ENCODE peak calls at places on chromosomes 5 and 9, in seven cellular contexts. One of them, this sample, is unnamed.

GRCh38 chr5:178471666-178472065 is 118.5 kb downstream of the COL23A1 start:
- DNase-seq in GM12865: no peak
- DNase-seq in fibroblast of pulmonary artery: no peak
- DNase-seq in AG04450: no peak
- DNase-seq in ascending aorta: no peak
- DNase-seq in OCI-LY7: no peak
- DNase-seq in gastrocnemius medialis: no peak
- DNase-seq in this sample: no peak

GRCh38 chr9:94927048-94927761 is 200.7 kb downstream of the AOPEP start:
- DNase-seq in GM12865: no peak
- DNase-seq in fibroblast of pulmonary artery: no peak
- DNase-seq in AG04450: no peak
- DNase-seq in ascending aorta: no peak
- DNase-seq in OCI-LY7: no peak
- DNase-seq in gastrocnemius medialis: no peak
- DNase-seq in this sample: no peak

GRCh38 chr9:133741716-133742115 is 3.6 kb upstream of the SARDH start:
- DNase-seq in GM12865: no peak
- DNase-seq in fibroblast of pulmonary artery: no peak
- DNase-seq in AG04450: no peak
- DNase-seq in ascending aorta: no peak
- DNase-seq in OCI-LY7: no peak
- DNase-seq in gastrocnemius medialis: no peak
- DNase-seq in this sample: no peak

GRCh38 chr5:154442801-154443200 is 3.0 kb upstream of the SAP30L start:
- DNase-seq in GM12865: no peak
- DNase-seq in fibroblast of pulmonary artery: no peak
- DNase-seq in AG04450: no peak
- DNase-seq in ascending aorta: no peak
- DNase-seq in OCI-LY7: no peak
- DNase-seq in gastrocnemius medialis: no peak
- DNase-seq in this sample: peak; percentile 93

GRCh38 chr9:107486674-107487520 is 2.7 kb downstream of the KLF4 start:
- DNase-seq in GM12865: no peak
- DNase-seq in fibroblast of pulmonary artery: no peak
- DNase-seq in AG04450: no peak
- DNase-seq in ascending aorta: no peak
- DNase-seq in OCI-LY7: no peak
- DNase-seq in gastrocnemius medialis: no peak
- DNase-seq in this sample: no peak

GRCh38 chr5:1831677-1832313 is 30.6 kb downstream of the NDUFS6 start:
- DNase-seq in GM12865: no peak
- DNase-seq in fibroblast of pulmonary artery: no peak
- DNase-seq in AG04450: no peak
- DNase-seq in ascending aorta: no peak
- DNase-seq in OCI-LY7: no peak
- DNase-seq in gastrocnemius medialis: no peak
- DNase-seq in this sample: no peak

GRCh38 chr9:94300470-94301301 is 27.8 kb downstream of the NUTM2F start:
- DNase-seq in GM12865: no peak
- DNase-seq in fibroblast of pulmonary artery: no peak
- DNase-seq in AG04450: no peak
- DNase-seq in ascending aorta: no peak
- DNase-seq in OCI-LY7: no peak
- DNase-seq in gastrocnemius medialis: no peak
- DNase-seq in this sample: peak; percentile 37

GRCh38 chr9:88905506-88905905 is 85.8 kb upstream of the S1PR3 start:
- DNase-seq in GM12865: no peak
- DNase-seq in fibroblast of pulmonary artery: no peak
- DNase-seq in AG04450: no peak
- DNase-seq in ascending aorta: no peak
- DNase-seq in OCI-LY7: no peak
- DNase-seq in gastrocnemius medialis: no peak
- DNase-seq in this sample: no peak

GRCh38 chr5:135448796-135449507 is 1.8 kb upstream of the DCANP1 start:
- DNase-seq in GM12865: no peak
- DNase-seq in fibroblast of pulmonary artery: no peak
- DNase-seq in AG04450: no peak
- DNase-seq in ascending aorta: no peak
- DNase-seq in OCI-LY7: no peak
- DNase-seq in gastrocnemius medialis: no peak
- DNase-seq in this sample: no peak

GRCh38 chr5:31495336-31495735 is 36.6 kb downstream of the DROSHA start:
- DNase-seq in GM12865: no peak
- DNase-seq in fibroblast of pulmonary artery: no peak
- DNase-seq in AG04450: no peak
- DNase-seq in ascending aorta: no peak
- DNase-seq in OCI-LY7: no peak
- DNase-seq in gastrocnemius medialis: no peak
- DNase-seq in this sample: no peak

GRCh38 chr5:24823625-24824024 is 178.8 kb upstream of the CDH10 start:
- DNase-seq in GM12865: no peak
- DNase-seq in fibroblast of pulmonary artery: no peak
- DNase-seq in AG04450: no peak
- DNase-seq in ascending aorta: no peak
- DNase-seq in OCI-LY7: no peak
- DNase-seq in gastrocnemius medialis: no peak
- DNase-seq in this sample: peak; percentile 15

GRCh38 chr5:4089087-4089486 is 493.5 kb downstream of the IRX1 start:
- DNase-seq in GM12865: no peak
- DNase-seq in fibroblast of pulmonary artery: no peak
- DNase-seq in AG04450: no peak
- DNase-seq in ascending aorta: no peak
- DNase-seq in OCI-LY7: no peak
- DNase-seq in gastrocnemius medialis: no peak
- DNase-seq in this sample: no peak

GRCh38 chr9:2765250-2765880 is 48.1 kb downstream of the KCNV2 start:
- DNase-seq in GM12865: no peak
- DNase-seq in fibroblast of pulmonary artery: no peak
- DNase-seq in AG04450: no peak
- DNase-seq in ascending aorta: no peak
- DNase-seq in OCI-LY7: no peak
- DNase-seq in gastrocnemius medialis: no peak
- DNase-seq in this sample: peak; percentile 52

GRCh38 chr5:142491260-142491659 is 166.4 kb upstream of the SPRY4 start:
- DNase-seq in GM12865: no peak
- DNase-seq in fibroblast of pulmonary artery: no peak
- DNase-seq in AG04450: no peak
- DNase-seq in ascending aorta: no peak
- DNase-seq in OCI-LY7: no peak
- DNase-seq in gastrocnemius medialis: no peak
- DNase-seq in this sample: no peak

GRCh38 chr9:18362901-18363685 is 110.9 kb upstream of the ADAMTSL1 start:
- DNase-seq in GM12865: no peak
- DNase-seq in fibroblast of pulmonary artery: peak; percentile 33
- DNase-seq in AG04450: peak; percentile 47
- DNase-seq in ascending aorta: no peak
- DNase-seq in OCI-LY7: peak; percentile 57
- DNase-seq in gastrocnemius medialis: no peak
- DNase-seq in this sample: no peak

GRCh38 chr5:173314166-173314952 is 13.9 kb downstream of the STC2 start:
- DNase-seq in GM12865: no peak
- DNase-seq in fibroblast of pulmonary artery: no peak
- DNase-seq in AG04450: no peak
- DNase-seq in ascending aorta: no peak
- DNase-seq in OCI-LY7: no peak
- DNase-seq in gastrocnemius medialis: no peak
- DNase-seq in this sample: no peak

GRCh38 chr5:23457780-23458179 is 49.6 kb upstream of the PRDM9 start:
- DNase-seq in GM12865: no peak
- DNase-seq in fibroblast of pulmonary artery: no peak
- DNase-seq in AG04450: no peak
- DNase-seq in ascending aorta: no peak
- DNase-seq in OCI-LY7: no peak
- DNase-seq in gastrocnemius medialis: no peak
- DNase-seq in this sample: no peak

DNA sequence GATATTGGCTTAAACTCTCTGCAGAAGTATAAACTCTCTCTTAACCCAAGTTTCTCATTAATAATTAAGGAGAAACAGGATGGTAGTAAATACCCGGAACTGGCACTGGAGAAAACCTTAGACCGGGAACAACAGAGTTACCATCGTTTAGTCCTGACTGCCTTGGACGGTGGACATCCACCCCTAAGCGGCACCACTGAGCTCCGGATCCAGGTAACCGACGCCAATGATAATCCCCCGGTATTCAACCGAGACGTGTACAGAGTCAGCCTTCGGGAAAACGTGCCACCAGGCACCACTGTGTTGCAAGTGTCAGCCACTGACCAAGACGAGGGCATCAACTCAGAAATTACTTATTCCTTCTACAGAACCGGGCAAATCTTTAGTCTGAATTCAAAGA is 861 bp downstream of the PCDHGB5 start:
- DNase-seq in GM12865: no peak
- DNase-seq in fibroblast of pulmonary artery: no peak
- DNase-seq in AG04450: no peak
- DNase-seq in ascending aorta: no peak
- DNase-seq in OCI-LY7: no peak
- DNase-seq in gastrocnemius medialis: no peak
- DNase-seq in this sample: no peak
- TF ChIP-seq CTCF in GM12865: no peak
- TF ChIP-seq CTCF in fibroblast of pulmonary artery: no peak
- TF ChIP-seq CTCF in AG04450: no peak
- TF ChIP-seq CTCF in ascending aorta: no peak
- TF ChIP-seq CTCF in OCI-LY7: no peak
- TF ChIP-seq CTCF in gastrocnemius medialis: no peak
- TF ChIP-seq CTCF in this sample: no peak

DNA sequence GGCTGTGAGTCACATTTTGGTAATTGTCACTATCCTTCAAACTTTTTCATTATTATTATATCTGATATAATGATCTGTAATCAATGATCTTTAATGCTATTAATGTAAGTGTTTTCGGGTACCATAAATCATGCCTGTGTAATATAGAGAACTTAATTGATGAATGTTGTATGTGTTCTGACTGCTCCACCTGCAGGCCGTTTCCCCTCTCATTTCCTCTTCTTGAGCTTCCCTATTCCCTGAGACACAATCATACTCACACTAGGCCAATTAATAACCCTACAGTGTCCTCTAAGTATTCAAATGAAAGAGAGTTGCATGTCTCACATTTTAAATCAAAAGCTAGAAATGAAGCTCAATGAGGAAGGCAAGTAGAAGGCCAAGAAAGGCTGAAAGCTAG is 420.9 kb upstream of the SGCD start:
- DNase-seq in GM12865: no peak
- DNase-seq in fibroblast of pulmonary artery: no peak
- DNase-seq in AG04450: no peak
- DNase-seq in ascending aorta: no peak
- DNase-seq in OCI-LY7: peak; percentile 1
- DNase-seq in gastrocnemius medialis: no peak
- DNase-seq in this sample: no peak
- TF ChIP-seq CTCF in GM12865: no peak
- TF ChIP-seq CTCF in fibroblast of pulmonary artery: no peak
- TF ChIP-seq CTCF in AG04450: no peak
- TF ChIP-seq CTCF in ascending aorta: no peak
- TF ChIP-seq CTCF in OCI-LY7: no peak
- TF ChIP-seq CTCF in gastrocnemius medialis: no peak
- TF ChIP-seq CTCF in this sample: no peak

DNA sequence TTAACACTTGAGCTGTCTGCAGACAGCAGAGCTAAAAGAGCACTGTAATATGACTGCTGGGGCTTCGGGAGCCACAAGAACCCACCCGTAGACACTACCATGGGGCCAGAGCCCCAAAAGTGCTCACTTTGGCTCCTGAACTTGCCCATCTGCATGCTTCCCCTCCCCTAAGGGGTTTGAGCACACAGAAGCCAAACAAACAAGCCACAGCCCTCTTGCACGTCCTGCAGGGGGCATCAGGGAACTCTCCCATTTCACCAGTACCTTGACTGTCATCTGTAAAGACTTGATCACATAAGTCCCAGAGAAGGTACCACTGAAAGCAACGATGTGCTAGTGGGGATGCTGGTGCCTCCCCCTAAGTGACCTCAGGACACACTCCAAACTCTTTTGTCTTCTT is 681.8 kb downstream of the SEMA5A start:
- DNase-seq in GM12865: peak; percentile 63
- DNase-seq in fibroblast of pulmonary artery: peak; percentile 44
- DNase-seq in AG04450: no peak
- DNase-seq in ascending aorta: no peak
- DNase-seq in OCI-LY7: peak; percentile 47
- DNase-seq in gastrocnemius medialis: no peak
- DNase-seq in this sample: peak; percentile 55
- TF ChIP-seq CTCF in GM12865: peak; percentile 62
- TF ChIP-seq CTCF in fibroblast of pulmonary artery: peak; percentile 57
- TF ChIP-seq CTCF in AG04450: peak; percentile 53
- TF ChIP-seq CTCF in ascending aorta: no peak
- TF ChIP-seq CTCF in OCI-LY7: peak; percentile 71
- TF ChIP-seq CTCF in gastrocnemius medialis: no peak
- TF ChIP-seq CTCF in this sample: peak; percentile 82

GRCh38 chr9:81619353-81620008 is 69.9 kb downstream of the TLE1 start:
- DNase-seq in GM12865: peak; percentile 40
- DNase-seq in fibroblast of pulmonary artery: peak; percentile 36
- DNase-seq in AG04450: peak; percentile 91
- DNase-seq in ascending aorta: no peak
- DNase-seq in OCI-LY7: no peak
- DNase-seq in gastrocnemius medialis: no peak
- DNase-seq in this sample: no peak
- TF ChIP-seq CTCF in GM12865: no peak
- TF ChIP-seq CTCF in fibroblast of pulmonary artery: no peak
- TF ChIP-seq CTCF in AG04450: peak; percentile 10
- TF ChIP-seq CTCF in ascending aorta: no peak
- TF ChIP-seq CTCF in OCI-LY7: no peak
- TF ChIP-seq CTCF in gastrocnemius medialis: no peak
- TF ChIP-seq CTCF in this sample: no peak

GRCh38 chr9:19551124-19551929 is 142.5 kb downstream of the ACER2 start:
- DNase-seq in GM12865: peak; percentile 52
- DNase-seq in fibroblast of pulmonary artery: no peak
- DNase-seq in AG04450: no peak
- DNase-seq in ascending aorta: no peak
- DNase-seq in OCI-LY7: no peak
- DNase-seq in gastrocnemius medialis: no peak
- DNase-seq in this sample: no peak
- TF ChIP-seq CTCF in GM12865: no peak
- TF ChIP-seq CTCF in fibroblast of pulmonary artery: no peak
- TF ChIP-seq CTCF in AG04450: no peak
- TF ChIP-seq CTCF in ascending aorta: no peak
- TF ChIP-seq CTCF in OCI-LY7: no peak
- TF ChIP-seq CTCF in gastrocnemius medialis: no peak
- TF ChIP-seq CTCF in this sample: no peak